ENCODE peak calls at places on chromosomes 3 and 15, in five cellular contexts. L is IMR-90, Q is colonic mucosa, M is H9, B is PC-3. E is an unnamed sample. For H3K4me1, the result is how much of the 10 kb centered on the place peaks cover.

GRCh38 chr3:82044918-82045715 is 283.7 kb upstream of the GBE1 start:
- DNase-seq in L (no peak), Q (no peak), M (no peak), B (peak), E (no peak)

GRCh38 chr3:32686713-32687112 is 1.7 kb downstream of the CNOT10 start:
- DNase-seq in L (no peak), Q (no peak), M (no peak), B (peak), E (no peak)

GRCh38 chr3:21274000-21274671 is 476.9 kb downstream of the ZNF385D start:
- DNase-seq in L (peak), Q (no peak), M (no peak), B (peak), E (no peak)

GRCh38 chr15:75672646-75673425 is 25.1 kb downstream of the SNX33 start:
- DNase-seq in L (peak), Q (no peak), M (no peak), B (no peak), E (peak)

GRCh38 chr3:114242947-114243346 is 5.6 kb upstream of the ZNF80 start:
- DNase-seq in L (no peak), Q (no peak), M (no peak), B (no peak), E (no peak)

GRCh38 chr15:70569718-70570231 is 193.6 kb downstream of the UACA start:
- DNase-seq in L (peak), Q (no peak), M (no peak), B (peak), E (no peak)

GRCh38 chr3:181510500-181510899 is 201.2 kb upstream of the SOX2 start:
- DNase-seq in L (no peak), Q (no peak), M (no peak), B (no peak), E (no peak)

GRCh38 chr15:75307778-75308390 is 25.2 kb downstream of the GOLGA6D start:
- DNase-seq in L (no peak), Q (peak), M (peak), B (peak), E (peak)

GRCh38 chr3:535566-536416 is 339.2 kb downstream of the CHL1 start:
- DNase-seq in L (peak), Q (peak), M (peak), B (no peak), E (peak)

GRCh38 chr3:78798266-78798832 is 969.4 kb downstream of the ROBO1 start:
- DNase-seq in L (no peak), Q (no peak), M (no peak), B (peak), E (no peak)

GRCh38 chr3:187717572-187717971 is 15.2 kb upstream of the RTP2 start:
- DNase-seq in L (peak), Q (no peak), M (no peak), B (no peak), E (no peak)

GRCh38 chr15:80940331-80940730 is 49.3 kb downstream of the MESD start:
- DNase-seq in L (no peak), Q (no peak), M (no peak), B (no peak), E (no peak)

GRCh38 chr15:25465835-25466234 is 27.0 kb upstream of the UBE3A start:
- DNase-seq in L (no peak), Q (no peak), M (no peak), B (no peak), E (no peak)

GRCh38 chr15:100928632-100929280 is 9.6 kb downstream of the LRRK1 start:
- DNase-seq in L (no peak), Q (peak), M (no peak), B (peak), E (no peak)

GRCh38 chr3:186534113-186534669 is 10.0 kb downstream of the CRYGS start:
- DNase-seq in L (no peak), Q (no peak), M (no peak), B (no peak), E (no peak)

GRCh38 chr3:53109822-53110771 is 20.1 kb downstream of the RFT1 start:
- DNase-seq in L (peak), Q (peak), M (peak), B (peak), E (peak)

GRCh38 chr15:100900136-100900894 is 18.8 kb upstream of the LRRK1 start:
- DNase-seq in L (no peak), Q (peak), M (no peak), B (no peak), E (no peak)

GRCh38 chr3:60017631-60018030 is 967.8 kb upstream of the CFAP20DC start:
- DNase-seq in L (no peak), Q (no peak), M (no peak), B (peak), E (no peak)

GRCh38 chr3:177835917-177836316 is 638.6 kb upstream of the TBL1XR1 start:
- DNase-seq in L (peak), Q (no peak), M (no peak), B (peak), E (no peak)

GRCh38 chr3:68057637-68058320 is 403.4 kb upstream of the SUCLG2 start:
- DNase-seq in L (no peak), Q (no peak), M (no peak), B (no peak), E (no peak)

GRCh38 chr15:41832875-41833274 is 5.0 kb downstream of the JMJD7 start:
- DNase-seq in L (no peak), Q (no peak), M (no peak), B (peak), E (no peak)

GRCh38 chr3:29313074-29313473 is 32.2 kb downstream of the RBMS3 start:
- DNase-seq in L (peak), Q (no peak), M (no peak), B (no peak), E (no peak)

GRCh38 chr3:10514407-10515069 is 9.2 kb upstream of the ATP2B2 start:
- DNase-seq in L (no peak), Q (no peak), M (no peak), B (no peak), E (no peak)

GRCh38 chr3:147120029-147120428 is 286.3 kb downstream of the ZIC4 start:
- DNase-seq in L (peak), Q (no peak), M (no peak), B (peak), E (no peak)

GRCh38 chr3:121649645-121650044 is 11.1 kb downstream of the HCLS1 start:
- DNase-seq in L (peak), Q (no peak), M (no peak), B (peak), E (no peak)

GRCh38 chr3:150106752-150107428 is 136.2 kb upstream of the PFN2 start:
- DNase-seq in L (peak), Q (no peak), M (no peak), B (peak), E (peak)

GRCh38 chr3:151305081-151305777 is 11.4 kb downstream of the GPR87 start:
- DNase-seq in L (peak), Q (peak), M (peak), B (peak), E (peak)

GRCh38 chr15:65211157-65211982 is at the start of gene CILP:
- DNase-seq in L (peak), Q (peak), M (no peak), B (no peak), E (no peak)

GRCh38 chr3:43959498-43960447 is 269.0 kb downstream of the ABHD5 start:
- DNase-seq in L (no peak), Q (no peak), M (peak), B (no peak), E (no peak)

GRCh38 chr3:60698117-60698516 is 553.1 kb downstream of the FHIT start:
- DNase-seq in L (no peak), Q (no peak), M (no peak), B (no peak), E (no peak)

GRCh38 chr15:62878070-62878469 is 164.5 kb upstream of the TPM1 start:
- DNase-seq in L (no peak), Q (no peak), M (no peak), B (no peak), E (no peak)

GRCh38 chr3:194003128-194004057 is 132.6 kb upstream of the HES1 start:
- DNase-seq in L (peak), Q (peak), M (peak), B (peak), E (peak)

GRCh38 chr15:60255390-60255789 is 142.4 kb downstream of the ANXA2 start:
- DNase-seq in L (no peak), Q (no peak), M (no peak), B (peak), E (no peak)

GRCh38 chr3:172512363-172512762 is 10.9 kb downstream of the TNFSF10 start:
- DNase-seq in L (no peak), Q (peak), M (no peak), B (no peak), E (no peak)

GRCh38 chr3:39388741-39389248 is 5.6 kb downstream of the SLC25A38 start:
- DNase-seq in L (no peak), Q (no peak), M (no peak), B (no peak), E (no peak)

GRCh38 chr3:18445421-18446066 is 20.4 kb upstream of the SATB1 start:
- DNase-seq in L (no peak), Q (peak), M (no peak), B (no peak), E (no peak)

GRCh38 chr3:132399054-132399929 is 18.0 kb upstream of the DNAJC13 start:
- DNase-seq in L (peak), Q (no peak), M (peak), B (peak), E (peak)

GRCh38 chr3:50587373-50587772 is 18.1 kb downstream of the HEMK1 start:
- DNase-seq in L (peak), Q (no peak), M (no peak), B (no peak), E (no peak)
- H3K4me1 ChIP-seq in L (under half), Q (under half), M (under half), B (under half), E (under half)

DNA sequence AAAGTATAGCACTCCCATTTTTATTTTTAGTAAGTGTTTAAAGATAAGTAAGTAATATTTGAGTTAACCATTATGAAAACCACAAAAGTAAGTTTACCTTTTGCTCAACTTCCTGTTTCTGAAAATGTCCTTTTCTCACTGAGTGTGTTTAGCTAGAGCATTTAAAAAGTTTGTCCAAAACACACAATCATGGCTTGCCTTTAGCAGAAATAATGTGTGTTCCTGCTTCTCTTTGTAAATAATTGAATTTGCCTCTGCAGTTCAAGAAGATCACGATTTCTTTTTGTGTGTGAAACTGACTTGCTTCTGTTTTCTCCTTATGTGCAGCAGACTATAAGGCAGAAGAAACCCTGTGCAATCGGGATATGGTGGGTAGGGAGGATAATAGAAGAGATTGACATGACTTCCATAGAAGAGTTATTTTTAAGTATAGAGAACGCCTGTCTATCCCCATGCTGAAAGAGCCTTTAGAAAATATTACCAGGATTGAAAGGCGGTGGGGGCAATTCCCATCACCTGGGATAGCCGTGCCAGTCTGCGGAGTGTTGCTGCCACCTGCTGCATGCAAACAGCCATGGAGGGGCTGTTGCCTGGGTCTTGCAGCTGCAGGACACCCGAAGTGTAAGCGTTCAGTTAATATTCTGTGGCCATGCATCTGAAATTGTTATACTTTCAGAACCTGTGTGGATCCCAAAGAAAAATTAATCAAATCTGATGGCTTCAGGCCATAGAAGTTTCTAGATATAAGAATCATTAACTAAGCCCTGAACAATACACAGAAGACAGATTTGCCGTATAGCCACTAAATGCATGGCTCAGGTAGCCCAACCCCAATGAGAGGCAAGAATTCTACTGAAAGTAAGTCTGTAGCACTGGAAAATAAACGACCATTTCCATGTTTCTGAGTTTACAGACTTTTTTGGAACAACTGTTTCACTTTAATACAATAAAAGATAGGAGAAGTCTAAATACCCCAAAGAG is 2.4 kb upstream of the CD96 start:
- DNase-seq in L (peak), Q (peak), M (peak), B (peak), E (peak)
- H3K9ac ChIP-seq in L (no peak), Q (no peak), M (no peak), B (peak), E (no peak)

DNA sequence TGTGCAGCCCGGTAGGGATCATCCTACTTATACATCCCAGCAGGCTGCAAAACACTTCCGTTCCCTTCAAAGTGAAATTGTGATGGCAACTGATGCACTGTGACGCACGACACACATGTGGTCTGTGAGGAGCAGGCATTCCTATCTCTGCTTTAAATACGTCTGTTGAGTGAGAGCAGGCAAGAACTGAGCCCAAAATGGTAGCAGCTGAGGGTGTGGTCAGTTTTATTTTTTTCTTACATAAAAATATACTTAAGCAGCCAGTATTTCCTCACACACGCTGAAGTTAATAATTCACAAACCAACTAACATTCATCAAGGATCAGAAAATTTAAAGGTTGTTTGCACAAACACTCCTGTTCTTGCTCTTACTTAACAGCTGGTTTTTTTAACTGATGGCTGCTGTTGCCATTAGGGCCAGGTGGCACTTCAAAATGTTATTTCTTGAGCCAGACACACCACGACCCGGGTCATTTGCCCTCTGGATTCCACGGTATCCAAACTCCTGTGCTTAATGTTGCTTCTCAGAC is 23.9 kb downstream of the LRIG1 start:
- DNase-seq in L (no peak), Q (peak), M (no peak), B (no peak), E (no peak)
- H3K4me1 ChIP-seq in L (under half), Q (under half), M (under half), B (under half), E (under half)

DNA sequence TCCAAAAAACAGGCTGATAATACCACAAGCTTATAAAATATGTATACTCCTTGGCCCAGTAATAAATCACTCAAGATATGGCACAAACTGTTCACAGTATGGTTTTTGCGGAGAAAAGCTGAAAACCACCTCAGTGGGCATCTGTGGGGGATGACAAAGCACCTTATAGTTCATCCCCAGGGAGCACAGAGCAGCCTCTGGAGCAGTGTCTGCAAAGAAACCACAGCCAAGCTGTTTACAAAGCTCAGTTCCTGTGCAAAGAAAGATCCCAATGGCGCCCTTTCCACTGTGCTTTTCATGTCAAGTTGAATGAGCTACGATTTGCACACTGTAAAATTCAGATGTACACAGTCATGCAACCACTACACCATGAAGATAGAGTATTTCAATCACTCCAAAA is 2.6 kb upstream of the EFCC1 start:
- DNase-seq in L (no peak), Q (no peak), M (no peak), B (no peak), E (no peak)
- H3K9ac ChIP-seq in L (no peak), Q (no peak), M (no peak), B (no peak), E (peak)

DNA sequence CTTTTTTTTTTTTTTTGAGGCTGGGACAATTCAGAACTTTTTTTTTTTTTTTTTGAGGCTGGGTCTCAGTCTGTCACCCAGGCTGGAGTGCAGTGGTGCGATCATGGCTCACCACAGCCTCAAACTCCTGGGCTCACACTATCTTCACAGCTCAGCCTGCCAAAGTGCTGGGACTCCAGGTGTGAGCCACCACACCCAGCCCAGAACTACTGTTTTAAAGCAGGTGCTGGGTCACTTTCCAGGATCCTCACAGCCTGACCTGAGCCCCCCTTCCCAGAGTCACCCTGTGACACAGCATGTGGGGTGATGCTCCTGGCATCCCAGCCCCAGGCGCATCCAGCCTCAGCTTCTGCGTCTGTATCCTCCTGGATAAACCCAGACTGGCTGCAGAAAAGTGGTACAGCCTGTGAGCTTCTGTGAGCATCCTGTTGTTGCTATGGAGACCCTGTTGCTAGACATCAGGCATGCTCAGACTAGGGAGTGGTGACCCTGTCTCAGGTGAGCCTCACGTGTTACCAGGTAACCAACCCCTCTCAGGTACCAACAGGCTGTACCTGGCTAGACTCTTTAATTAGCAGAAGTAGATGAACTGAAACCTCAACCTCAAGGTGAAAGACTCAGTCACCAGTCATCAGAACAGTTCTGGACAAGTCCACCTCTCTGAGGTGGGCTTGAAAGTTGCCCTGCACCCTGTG is 15.0 kb downstream of the KLF13 start:
- DNase-seq in L (no peak), Q (no peak), M (no peak), B (no peak), E (no peak)
- H3K4me1 ChIP-seq in L (under half), Q (half or more), M (under half), B (under half), E (under half)

E was measured in NT2/D1.